ENCODE peak calls at places on chromosomes 3 and 15, in six cellular contexts. D, U, T, M, J and P are unnamed samples.

GRCh38 chr3:88059380-88060160 is 515 bp downstream of the ZNF654 start:
- DNase-seq in D (no peak), U (no peak), T (no peak), M (peak), J (peak), P (no peak)

GRCh38 chr15:71888797-71889196 is 78.4 kb downstream of the NR2E3 start:
- DNase-seq in D (no peak), U (no peak), T (no peak), M (no peak), J (no peak), P (no peak)

GRCh38 chr3:70813306-70813705 is 500.9 kb upstream of the MDFIC2 start:
- DNase-seq in D (no peak), U (no peak), T (no peak), M (no peak), J (no peak), P (no peak)

GRCh38 chr3:123688241-123688747 is 103.4 kb upstream of the HACD2 start:
- DNase-seq in D (no peak), U (no peak), T (peak), M (no peak), J (peak), P (no peak)

GRCh38 chr3:62169871-62170660 is 203.3 kb downstream of the FEZF2 start:
- DNase-seq in D (no peak), U (no peak), T (peak), M (no peak), J (peak), P (no peak)

GRCh38 chr3:122324871-122325323 is at the start of gene CSTA:
- DNase-seq in D (no peak), U (no peak), T (no peak), M (no peak), J (peak), P (no peak)

GRCh38 chr15:36126194-36126593 is 453.2 kb upstream of the CDIN1 start:
- DNase-seq in D (no peak), U (no peak), T (no peak), M (no peak), J (no peak), P (no peak)

GRCh38 chr3:16370872-16371740 is 106.1 kb downstream of the OXNAD1 start:
- DNase-seq in D (peak), U (no peak), T (no peak), M (peak), J (peak), P (peak)

GRCh38 chr15:85725564-85725963 is 69.2 kb downstream of the KLHL25 start:
- DNase-seq in D (no peak), U (no peak), T (no peak), M (no peak), J (no peak), P (no peak)

GRCh38 chr3:29515451-29515850 is 234.6 kb downstream of the RBMS3 start:
- DNase-seq in D (no peak), U (no peak), T (peak), M (no peak), J (peak), P (no peak)

GRCh38 chr15:65396283-65396964 is 18.6 kb upstream of the IGDCC3 start:
- DNase-seq in D (no peak), U (no peak), T (no peak), M (no peak), J (no peak), P (no peak)

GRCh38 chr15:63014578-63014977 is 28.0 kb upstream of the TPM1 start:
- DNase-seq in D (no peak), U (no peak), T (no peak), M (no peak), J (no peak), P (no peak)

GRCh38 chr15:89680282-89680873 is 1.2 kb upstream of the PLIN1 start:
- DNase-seq in D (no peak), U (no peak), T (peak), M (no peak), J (no peak), P (no peak)

GRCh38 chr3:9398715-9399708 is 1.6 kb downstream of the SETD5 start:
- DNase-seq in D (no peak), U (no peak), T (peak), M (peak), J (peak), P (no peak)

GRCh38 chr3:141878812-141879211 is 2.4 kb downstream of the ATP1B3 start:
- DNase-seq in D (no peak), U (no peak), T (peak), M (peak), J (peak), P (no peak)

GRCh38 chr15:32704343-32705076 is 13.3 kb upstream of the GREM1 start:
- DNase-seq in D (no peak), U (no peak), T (peak), M (no peak), J (peak), P (no peak)

GRCh38 chr3:187750513-187751123 is 5.3 kb upstream of the BCL6 start:
- DNase-seq in D (no peak), U (no peak), T (no peak), M (peak), J (no peak), P (no peak)

GRCh38 chr3:72350761-72351505 is 497.3 kb downstream of the SHQ1 start:
- DNase-seq in D (no peak), U (no peak), T (no peak), M (no peak), J (no peak), P (no peak)

GRCh38 chr3:193465992-193466618 is 87.6 kb upstream of the ATP13A5 start:
- DNase-seq in D (no peak), U (no peak), T (no peak), M (no peak), J (no peak), P (no peak)

GRCh38 chr3:32249184-32249782 is 10.8 kb downstream of the CMTM8 start:
- DNase-seq in D (no peak), U (no peak), T (peak), M (no peak), J (peak), P (no peak)

GRCh38 chr3:120689395-120689794 is 7.4 kb upstream of the HGD start:
- DNase-seq in D (no peak), U (no peak), T (no peak), M (no peak), J (no peak), P (no peak)

GRCh38 chr15:73264881-73265280 is 103.9 kb downstream of the HCN4 start:
- DNase-seq in D (no peak), U (no peak), T (no peak), M (no peak), J (no peak), P (no peak)

GRCh38 chr3:177960722-177961121 is 575.5 kb upstream of the KCNMB2 start:
- DNase-seq in D (peak), U (no peak), T (peak), M (no peak), J (no peak), P (no peak)

GRCh38 chr15:85543741-85544155 is 163.3 kb downstream of the AKAP13 start:
- DNase-seq in D (peak), U (no peak), T (no peak), M (peak), J (no peak), P (peak)

GRCh38 chr3:120049881-120050539 is 44.2 kb downstream of the GSK3B start:
- DNase-seq in D (no peak), U (no peak), T (no peak), M (no peak), J (no peak), P (no peak)